ENCODE peak calls at places on chromosome 6, in ten cellular contexts. One of them, this sample, is unnamed.

GRCh38 chr6:79630883-79631799 is at the start of gene SH3BGRL2:
- DNase-seq in endodermal cell: peak; percentile 94
- DNase-seq in CD8-positive, alpha-beta T cell: peak; percentile 14
- DNase-seq in lower lobe of right lung: peak; percentile 85
- DNase-seq in neural progenitor cell: peak; percentile 95
- DNase-seq in psoas muscle: peak; percentile 82
- DNase-seq in breast epithelium: peak; percentile 35
- DNase-seq in omental fat pad: peak; percentile 34
- DNase-seq in fibroblast of lung: peak; percentile 74
- DNase-seq in NB4: peak; percentile 22
- DNase-seq in this sample: peak; percentile 86

GRCh38 chr6:119446623-119447008 is 97.1 kb upstream of the MAN1A1 start:
- DNase-seq in lower lobe of right lung: no peak
- DNase-seq in omental fat pad: no peak
- DNase-seq in fibroblast of lung: peak; percentile 93
- DNase-seq in breast epithelium: no peak
- DNase-seq in NB4: no peak
- DNase-seq in psoas muscle: no peak
- DNase-seq in neural progenitor cell: no peak
- DNase-seq in CD8-positive, alpha-beta T cell: no peak
- DNase-seq in endodermal cell: no peak
- DNase-seq in this sample: no peak

GRCh38 chr6:33418690-33419291 is 884 bp upstream of the CUTA start:
- DNase-seq in CD8-positive, alpha-beta T cell: peak; percentile 26
- DNase-seq in endodermal cell: no peak
- DNase-seq in NB4: peak; percentile 26
- DNase-seq in psoas muscle: no peak
- DNase-seq in neural progenitor cell: peak; percentile 15
- DNase-seq in lower lobe of right lung: no peak
- DNase-seq in breast epithelium: no peak
- DNase-seq in omental fat pad: no peak
- DNase-seq in fibroblast of lung: peak; percentile 36
- DNase-seq in this sample: no peak

GRCh38 chr6:31460361-31461025 is 37.5 kb upstream of the MICB start:
- DNase-seq in omental fat pad: no peak
- DNase-seq in lower lobe of right lung: no peak
- DNase-seq in fibroblast of lung: no peak
- DNase-seq in psoas muscle: no peak
- DNase-seq in CD8-positive, alpha-beta T cell: no peak
- DNase-seq in neural progenitor cell: no peak
- DNase-seq in endodermal cell: no peak
- DNase-seq in NB4: no peak
- DNase-seq in breast epithelium: no peak
- DNase-seq in this sample: no peak

GRCh38 chr6:147381734-147382133 is 126.8 kb upstream of the SAMD5 start:
- DNase-seq in psoas muscle: no peak
- DNase-seq in breast epithelium: no peak
- DNase-seq in CD8-positive, alpha-beta T cell: no peak
- DNase-seq in neural progenitor cell: no peak
- DNase-seq in lower lobe of right lung: no peak
- DNase-seq in omental fat pad: no peak
- DNase-seq in fibroblast of lung: peak; percentile 75
- DNase-seq in NB4: no peak
- DNase-seq in endodermal cell: no peak
- DNase-seq in this sample: no peak

GRCh38 chr6:160750276-160750689 is 48.2 kb downstream of the PLG start:
- DNase-seq in lower lobe of right lung: no peak
- DNase-seq in fibroblast of lung: no peak
- DNase-seq in neural progenitor cell: peak; percentile 64
- DNase-seq in breast epithelium: no peak
- DNase-seq in CD8-positive, alpha-beta T cell: no peak
- DNase-seq in NB4: peak; percentile 23
- DNase-seq in endodermal cell: peak; percentile 90
- DNase-seq in omental fat pad: no peak
- DNase-seq in psoas muscle: no peak
- DNase-seq in this sample: no peak

GRCh38 chr6:78989191-78989590 is 88.9 kb downstream of the PHIP start:
- DNase-seq in omental fat pad: no peak
- DNase-seq in lower lobe of right lung: no peak
- DNase-seq in psoas muscle: no peak
- DNase-seq in neural progenitor cell: no peak
- DNase-seq in CD8-positive, alpha-beta T cell: no peak
- DNase-seq in fibroblast of lung: no peak
- DNase-seq in NB4: no peak
- DNase-seq in endodermal cell: no peak
- DNase-seq in breast epithelium: no peak
- DNase-seq in this sample: no peak

GRCh38 chr6:41527721-41528408 is 18.3 kb upstream of the FOXP4 start:
- DNase-seq in breast epithelium: no peak
- DNase-seq in fibroblast of lung: peak; percentile 34
- DNase-seq in NB4: no peak
- DNase-seq in psoas muscle: no peak
- DNase-seq in omental fat pad: no peak
- DNase-seq in CD8-positive, alpha-beta T cell: no peak
- DNase-seq in lower lobe of right lung: no peak
- DNase-seq in neural progenitor cell: peak; percentile 65
- DNase-seq in endodermal cell: peak; percentile 66
- DNase-seq in this sample: no peak

GRCh38 chr6:35643162-35643535 is 45.6 kb downstream of the FKBP5 start:
- DNase-seq in lower lobe of right lung: no peak
- DNase-seq in CD8-positive, alpha-beta T cell: no peak
- DNase-seq in fibroblast of lung: no peak
- DNase-seq in endodermal cell: no peak
- DNase-seq in neural progenitor cell: no peak
- DNase-seq in breast epithelium: no peak
- DNase-seq in omental fat pad: no peak
- DNase-seq in NB4: no peak
- DNase-seq in psoas muscle: no peak
- DNase-seq in this sample: no peak

GRCh38 chr6:99011151-99011550 is 63.4 kb upstream of the FBXL4 start:
- DNase-seq in neural progenitor cell: no peak
- DNase-seq in breast epithelium: no peak
- DNase-seq in psoas muscle: no peak
- DNase-seq in omental fat pad: no peak
- DNase-seq in NB4: no peak
- DNase-seq in CD8-positive, alpha-beta T cell: no peak
- DNase-seq in fibroblast of lung: peak; percentile 28
- DNase-seq in endodermal cell: no peak
- DNase-seq in lower lobe of right lung: no peak
- DNase-seq in this sample: no peak

GRCh38 chr6:48597951-48598350 is 487.0 kb upstream of the PTCHD4 start:
- DNase-seq in neural progenitor cell: no peak
- DNase-seq in breast epithelium: no peak
- DNase-seq in omental fat pad: no peak
- DNase-seq in CD8-positive, alpha-beta T cell: no peak
- DNase-seq in endodermal cell: no peak
- DNase-seq in fibroblast of lung: peak; percentile 12
- DNase-seq in psoas muscle: no peak
- DNase-seq in lower lobe of right lung: no peak
- DNase-seq in NB4: no peak
- DNase-seq in this sample: no peak

GRCh38 chr6:13915566-13916229 is 9.1 kb upstream of the RNF182 start:
- DNase-seq in omental fat pad: no peak
- DNase-seq in psoas muscle: no peak
- DNase-seq in fibroblast of lung: no peak
- DNase-seq in neural progenitor cell: peak; percentile 40
- DNase-seq in lower lobe of right lung: no peak
- DNase-seq in CD8-positive, alpha-beta T cell: no peak
- DNase-seq in endodermal cell: no peak
- DNase-seq in NB4: peak; percentile 15
- DNase-seq in breast epithelium: no peak
- DNase-seq in this sample: no peak

GRCh38 chr6:109912136-109912535 is 66.0 kb upstream of the GPR6 start:
- DNase-seq in breast epithelium: no peak
- DNase-seq in neural progenitor cell: no peak
- DNase-seq in psoas muscle: no peak
- DNase-seq in lower lobe of right lung: no peak
- DNase-seq in fibroblast of lung: no peak
- DNase-seq in omental fat pad: no peak
- DNase-seq in CD8-positive, alpha-beta T cell: no peak
- DNase-seq in endodermal cell: no peak
- DNase-seq in NB4: no peak
- DNase-seq in this sample: no peak

GRCh38 chr6:20572940-20573339 is 38.7 kb downstream of the CDKAL1 start:
- DNase-seq in psoas muscle: no peak
- DNase-seq in CD8-positive, alpha-beta T cell: no peak
- DNase-seq in lower lobe of right lung: no peak
- DNase-seq in omental fat pad: no peak
- DNase-seq in neural progenitor cell: no peak
- DNase-seq in endodermal cell: no peak
- DNase-seq in fibroblast of lung: peak; percentile 33
- DNase-seq in breast epithelium: no peak
- DNase-seq in NB4: peak; percentile 74
- DNase-seq in this sample: no peak

DNA sequence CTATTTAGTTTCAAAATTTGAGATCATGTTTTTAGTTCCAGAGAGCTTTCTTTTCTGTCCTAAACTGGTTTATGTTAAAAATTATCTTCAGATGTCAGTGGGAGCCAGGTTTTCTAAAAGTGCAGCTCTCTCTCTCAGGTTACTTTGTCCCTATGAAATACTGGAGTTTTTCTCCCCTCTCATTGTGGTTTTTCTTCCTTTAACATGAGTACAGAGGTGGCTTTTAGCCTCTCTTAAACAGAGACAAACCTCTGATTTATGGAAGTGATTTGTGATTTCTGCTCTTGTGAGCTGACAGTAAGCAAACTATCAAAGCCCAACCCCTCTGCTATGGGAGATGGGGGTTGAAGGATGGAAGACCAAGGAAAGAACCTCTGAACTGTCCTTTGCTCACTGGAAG is 85.7 kb downstream of the LIN28B start:
- DNase-seq in neural progenitor cell: no peak
- DNase-seq in lower lobe of right lung: no peak
- DNase-seq in CD8-positive, alpha-beta T cell: no peak
- DNase-seq in fibroblast of lung: no peak
- DNase-seq in omental fat pad: no peak
- DNase-seq in NB4: no peak
- DNase-seq in breast epithelium: no peak
- DNase-seq in endodermal cell: no peak
- DNase-seq in psoas muscle: no peak
- DNase-seq in this sample: no peak
- TF ChIP-seq CTCF in neural progenitor cell: no peak
- TF ChIP-seq CTCF in lower lobe of right lung: no peak
- TF ChIP-seq CTCF in CD8-positive, alpha-beta T cell: no peak
- TF ChIP-seq CTCF in fibroblast of lung: no peak
- TF ChIP-seq CTCF in omental fat pad: no peak
- TF ChIP-seq CTCF in NB4: no peak
- TF ChIP-seq CTCF in breast epithelium: no peak
- TF ChIP-seq CTCF in endodermal cell: no peak
- TF ChIP-seq CTCF in psoas muscle: no peak
- TF ChIP-seq CTCF in this sample: no peak

DNA sequence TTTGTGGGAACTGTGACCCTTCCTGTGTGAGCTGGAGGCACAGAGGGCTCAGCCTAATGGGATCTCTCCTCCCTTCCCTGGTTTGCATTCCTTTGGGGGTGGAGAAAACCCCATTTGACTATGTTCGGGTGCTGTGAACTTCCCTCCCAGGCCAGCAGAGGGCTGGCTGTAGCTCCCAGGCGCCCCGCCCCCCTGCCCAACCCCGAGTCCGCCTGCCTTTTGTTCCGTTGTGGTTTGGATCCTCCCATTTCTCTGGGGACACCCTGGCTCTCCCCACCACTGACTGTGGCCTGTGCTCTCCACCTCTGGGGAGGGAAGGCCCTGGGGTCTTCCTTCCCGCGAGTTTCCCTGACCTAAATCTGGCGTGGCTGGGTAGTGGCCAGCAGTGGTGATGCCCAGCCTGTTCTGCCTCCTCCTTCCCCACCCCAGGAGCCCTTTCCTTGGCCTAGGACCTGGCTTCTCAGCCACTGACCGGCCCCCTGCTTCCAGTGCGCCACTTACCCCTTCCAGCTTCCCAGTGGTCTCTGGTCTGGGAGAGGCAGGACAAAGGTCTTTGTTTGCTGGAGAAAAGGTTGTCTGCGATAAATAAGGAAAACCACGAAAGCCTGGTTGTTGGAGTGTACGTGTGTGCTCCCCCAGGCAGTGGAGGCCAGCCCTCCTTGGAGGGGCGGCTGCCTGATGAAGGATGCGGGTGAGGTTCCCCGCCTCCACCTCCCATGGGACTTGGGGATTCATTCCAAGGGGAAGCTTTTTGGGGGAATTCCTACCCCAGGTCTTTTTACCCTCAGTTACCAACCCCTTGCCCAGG is 5.0 kb downstream of the VEGFA start:
- DNase-seq in psoas muscle: peak; percentile 88
- DNase-seq in CD8-positive, alpha-beta T cell: peak; percentile 55
- DNase-seq in neural progenitor cell: peak; percentile 93
- DNase-seq in endodermal cell: peak; percentile 92
- DNase-seq in fibroblast of lung: peak; percentile 63
- DNase-seq in NB4: peak; percentile 93
- DNase-seq in omental fat pad: no peak
- DNase-seq in lower lobe of right lung: peak; percentile 87
- DNase-seq in breast epithelium: peak; percentile 79
- DNase-seq in this sample: no peak
- TF ChIP-seq CTCF in psoas muscle: peak; percentile 76
- TF ChIP-seq CTCF in CD8-positive, alpha-beta T cell: peak; percentile 70
- TF ChIP-seq CTCF in neural progenitor cell: peak; percentile 79
- TF ChIP-seq CTCF in endodermal cell: peak; percentile 91
- TF ChIP-seq CTCF in fibroblast of lung: peak; percentile 92
- TF ChIP-seq CTCF in NB4: peak; percentile 87
- TF ChIP-seq CTCF in omental fat pad: peak; percentile 60
- TF ChIP-seq CTCF in lower lobe of right lung: peak; percentile 84
- TF ChIP-seq CTCF in breast epithelium: peak; percentile 96
- TF ChIP-seq CTCF in this sample: peak; percentile 91

GRCh38 chr6:83053678-83054077 is 12.0 kb downstream of the UBE3D start:
- DNase-seq in fibroblast of lung: no peak
- DNase-seq in endodermal cell: no peak
- DNase-seq in neural progenitor cell: no peak
- DNase-seq in NB4: no peak
- DNase-seq in psoas muscle: no peak
- DNase-seq in CD8-positive, alpha-beta T cell: no peak
- DNase-seq in lower lobe of right lung: no peak
- DNase-seq in omental fat pad: no peak
- DNase-seq in breast epithelium: no peak
- DNase-seq in this sample: no peak
- TF ChIP-seq CTCF in fibroblast of lung: no peak
- TF ChIP-seq CTCF in endodermal cell: no peak
- TF ChIP-seq CTCF in neural progenitor cell: no peak
- TF ChIP-seq CTCF in NB4: no peak
- TF ChIP-seq CTCF in psoas muscle: no peak
- TF ChIP-seq CTCF in CD8-positive, alpha-beta T cell: no peak
- TF ChIP-seq CTCF in lower lobe of right lung: no peak
- TF ChIP-seq CTCF in omental fat pad: no peak
- TF ChIP-seq CTCF in breast epithelium: no peak
- TF ChIP-seq CTCF in this sample: no peak

GRCh38 chr6:154806804-154807203 is 73.6 kb downstream of the SCAF8 start:
- DNase-seq in omental fat pad: no peak
- DNase-seq in CD8-positive, alpha-beta T cell: no peak
- DNase-seq in fibroblast of lung: peak; percentile 3
- DNase-seq in psoas muscle: no peak
- DNase-seq in breast epithelium: no peak
- DNase-seq in neural progenitor cell: no peak
- DNase-seq in NB4: no peak
- DNase-seq in endodermal cell: no peak
- DNase-seq in lower lobe of right lung: no peak
- DNase-seq in this sample: no peak

GRCh38 chr6:154800338-154800737 is 67.1 kb downstream of the SCAF8 start:
- DNase-seq in psoas muscle: no peak
- DNase-seq in lower lobe of right lung: no peak
- DNase-seq in neural progenitor cell: no peak
- DNase-seq in CD8-positive, alpha-beta T cell: no peak
- DNase-seq in fibroblast of lung: no peak
- DNase-seq in NB4: no peak
- DNase-seq in breast epithelium: no peak
- DNase-seq in omental fat pad: no peak
- DNase-seq in endodermal cell: no peak
- DNase-seq in this sample: no peak

GRCh38 chr6:154805288-154805911 is 72.2 kb downstream of the SCAF8 start:
- DNase-seq in lower lobe of right lung: no peak
- DNase-seq in psoas muscle: no peak
- DNase-seq in endodermal cell: no peak
- DNase-seq in omental fat pad: no peak
- DNase-seq in breast epithelium: no peak
- DNase-seq in CD8-positive, alpha-beta T cell: no peak
- DNase-seq in fibroblast of lung: peak; percentile 35
- DNase-seq in NB4: peak; percentile 58
- DNase-seq in neural progenitor cell: peak; percentile 16
- DNase-seq in this sample: no peak
- TF ChIP-seq CTCF in lower lobe of right lung: peak; percentile 45
- TF ChIP-seq CTCF in psoas muscle: peak; percentile 56
- TF ChIP-seq CTCF in endodermal cell: peak; percentile 66
- TF ChIP-seq CTCF in omental fat pad: no peak
- TF ChIP-seq CTCF in breast epithelium: peak; percentile 35
- TF ChIP-seq CTCF in CD8-positive, alpha-beta T cell: peak; percentile 63
- TF ChIP-seq CTCF in fibroblast of lung: peak; percentile 41
- TF ChIP-seq CTCF in NB4: no peak
- TF ChIP-seq CTCF in neural progenitor cell: peak; percentile 44
- TF ChIP-seq CTCF in this sample: peak; percentile 68

This sample was measured in osteocyte.